ENCODE peak calls at places on chromosomes 1 and 21, in five cellular contexts. P, A, D, K and E are unnamed samples.

GRCh38 chr1:80050523-80050922 is 1044.0 kb upstream of the ADGRL4 start:
- DNase-seq in P (no peak), D (no peak), A (no peak), K (no peak), E (no peak)

GRCh38 chr1:5680600-5680999 is 311.6 kb downstream of the NPHP4 start:
- DNase-seq in K (no peak), D (no peak), A (no peak), P (no peak), E (no peak)

GRCh38 chr1:231039161-231040018 is 664 bp downstream of the FAM89A start:
- DNase-seq in K (peak), D (peak), P (peak), A (peak), E (no peak)

GRCh38 chr1:15176898-15177665 is 23.5 kb downstream of the TMEM51 start:
- DNase-seq in D (no peak), P (no peak), A (no peak), K (no peak), E (no peak)

GRCh38 chr1:5110508-5110907 is 456.1 kb downstream of the AJAP1 start:
- DNase-seq in A (no peak), P (no peak), K (no peak), D (no peak), E (no peak)

GRCh38 chr1:69305621-69306020 is 262.1 kb upstream of the LRRC7 start:
- DNase-seq in P (no peak), D (no peak), K (peak), A (no peak), E (no peak)

GRCh38 chr1:30524840-30525617 is 198.4 kb downstream of the MATN1 start:
- DNase-seq in A (no peak), K (no peak), P (no peak), D (no peak), E (no peak)

GRCh38 chr1:93395195-93395594 is 49.5 kb downstream of the DR1 start:
- DNase-seq in A (no peak), P (no peak), D (peak), K (no peak), E (no peak)

GRCh38 chr1:102942324-102942723 is 166.0 kb downstream of the COL11A1 start:
- DNase-seq in P (no peak), D (no peak), A (no peak), K (no peak), E (no peak)

GRCh38 chr1:229843627-229844238 is 217.7 kb downstream of the URB2 start:
- DNase-seq in P (no peak), A (peak), D (peak), K (peak), E (no peak)

GRCh38 chr1:9825101-9826074 is 1.6 kb upstream of the CLSTN1 start:
- DNase-seq in K (peak), D (peak), A (peak), P (peak), E (no peak)

GRCh38 chr21:15943009-15943666 is 213.4 kb downstream of the USP25 start:
- DNase-seq in A (no peak), K (peak), D (peak), P (no peak), E (no peak)

GRCh38 chr1:151992345-151993083 is 1.1 kb downstream of the S100A10 start:
- DNase-seq in D (peak), K (peak), A (peak), P (no peak), E (peak)

GRCh38 chr1:6824665-6825368 is 39.6 kb downstream of the CAMTA1 start:
- DNase-seq in A (no peak), K (no peak), D (peak), P (no peak), E (no peak)

GRCh38 chr1:116514708-116515525 is 55.9 kb downstream of the CD58 start:
- DNase-seq in P (peak), K (peak), A (no peak), D (peak), E (no peak)

GRCh38 chr1:201930137-201930536 is 16.2 kb downstream of the LMOD1 start:
- DNase-seq in K (no peak), D (no peak), P (no peak), A (no peak), E (no peak)

GRCh38 chr1:112991721-112992120 is 35.7 kb upstream of the SLC16A1 start:
- DNase-seq in D (peak), P (no peak), K (no peak), A (no peak), E (no peak)

GRCh38 chr1:224861317-224861716 is 68.2 kb upstream of the DNAH14 start:
- DNase-seq in A (no peak), P (no peak), K (no peak), D (no peak), E (no peak)

GRCh38 chr1:175497501-175497900 is 245.9 kb downstream of the TNR start:
- DNase-seq in A (no peak), P (no peak), D (no peak), K (no peak), E (no peak)

GRCh38 chr1:58155418-58156123 is 391.0 kb downstream of the OMA1 start:
- DNase-seq in K (peak), P (no peak), A (no peak), D (peak), E (no peak)

GRCh38 chr1:85445906-85446305 is 19.1 kb downstream of the DDAH1 start:
- DNase-seq in P (no peak), A (no peak), D (peak), K (peak), E (no peak)